ENCODE peak calls at places on chromosome 16, in eight cellular contexts. One of them, this sample, is unnamed.

GRCh38 chr16:31460582-31461002 is 1.3 kb downstream of the ARMC5 start:
- DNase-seq in uterus: no peak
- DNase-seq in sigmoid colon: peak
- DNase-seq in thyroid gland: no peak
- DNase-seq in ovary: no peak
- DNase-seq in HCT116: peak
- DNase-seq in heart left ventricle: no peak
- DNase-seq in body of pancreas: no peak
- DNase-seq in this sample: no peak

GRCh38 chr16:28821874-28822519 is 802 bp upstream of the ATXN2L start:
- DNase-seq in heart left ventricle: no peak
- DNase-seq in sigmoid colon: no peak
- DNase-seq in ovary: no peak
- DNase-seq in thyroid gland: no peak
- DNase-seq in HCT116: no peak
- DNase-seq in body of pancreas: no peak
- DNase-seq in uterus: no peak
- DNase-seq in this sample: no peak

GRCh38 chr16:79165541-79165940 is 435.0 kb downstream of the MAF start:
- DNase-seq in HCT116: no peak
- DNase-seq in heart left ventricle: no peak
- DNase-seq in thyroid gland: peak
- DNase-seq in body of pancreas: no peak
- DNase-seq in ovary: no peak
- DNase-seq in sigmoid colon: no peak
- DNase-seq in uterus: no peak
- DNase-seq in this sample: no peak

GRCh38 chr16:53080345-53081031 is 25.7 kb downstream of the CHD9 start:
- DNase-seq in ovary: peak
- DNase-seq in thyroid gland: peak
- DNase-seq in uterus: peak
- DNase-seq in heart left ventricle: no peak
- DNase-seq in HCT116: no peak
- DNase-seq in sigmoid colon: peak
- DNase-seq in body of pancreas: no peak
- DNase-seq in this sample: peak

GRCh38 chr16:19690196-19690595 is 27.8 kb downstream of the KNOP1 start:
- DNase-seq in ovary: no peak
- DNase-seq in body of pancreas: no peak
- DNase-seq in sigmoid colon: no peak
- DNase-seq in uterus: no peak
- DNase-seq in thyroid gland: no peak
- DNase-seq in heart left ventricle: no peak
- DNase-seq in HCT116: no peak
- DNase-seq in this sample: no peak

GRCh38 chr16:476039-476438 is 50.6 kb downstream of the RAB11FIP3 start:
- DNase-seq in body of pancreas: peak
- DNase-seq in uterus: no peak
- DNase-seq in thyroid gland: no peak
- DNase-seq in heart left ventricle: no peak
- DNase-seq in ovary: no peak
- DNase-seq in sigmoid colon: no peak
- DNase-seq in HCT116: no peak
- DNase-seq in this sample: no peak

GRCh38 chr16:53100131-53100748 is 45.4 kb downstream of the CHD9 start:
- DNase-seq in uterus: no peak
- DNase-seq in thyroid gland: no peak
- DNase-seq in body of pancreas: no peak
- DNase-seq in ovary: no peak
- DNase-seq in HCT116: no peak
- DNase-seq in sigmoid colon: no peak
- DNase-seq in heart left ventricle: no peak
- DNase-seq in this sample: no peak

GRCh38 chr16:53100889-53101288 is 46.1 kb downstream of the CHD9 start:
- DNase-seq in ovary: no peak
- DNase-seq in heart left ventricle: no peak
- DNase-seq in sigmoid colon: no peak
- DNase-seq in body of pancreas: no peak
- DNase-seq in uterus: no peak
- DNase-seq in HCT116: no peak
- DNase-seq in thyroid gland: no peak
- DNase-seq in this sample: no peak

GRCh38 chr16:65570261-65570660 is 448.4 kb upstream of the CDH11 start:
- DNase-seq in heart left ventricle: no peak
- DNase-seq in sigmoid colon: no peak
- DNase-seq in HCT116: no peak
- DNase-seq in thyroid gland: no peak
- DNase-seq in body of pancreas: no peak
- DNase-seq in ovary: no peak
- DNase-seq in uterus: no peak
- DNase-seq in this sample: no peak

GRCh38 chr16:66196770-66197169 is 169.7 kb upstream of the CDH5 start:
- DNase-seq in heart left ventricle: no peak
- DNase-seq in body of pancreas: no peak
- DNase-seq in uterus: no peak
- DNase-seq in HCT116: no peak
- DNase-seq in thyroid gland: no peak
- DNase-seq in sigmoid colon: no peak
- DNase-seq in ovary: no peak
- DNase-seq in this sample: no peak

GRCh38 chr16:6510261-6510660 is 822.4 kb upstream of the RBFOX1 start:
- DNase-seq in body of pancreas: no peak
- DNase-seq in ovary: no peak
- DNase-seq in thyroid gland: no peak
- DNase-seq in HCT116: no peak
- DNase-seq in uterus: no peak
- DNase-seq in sigmoid colon: no peak
- DNase-seq in heart left ventricle: no peak
- DNase-seq in this sample: no peak

GRCh38 chr16:53081032-53081424 is 26.2 kb downstream of the CHD9 start:
- DNase-seq in uterus: no peak
- DNase-seq in thyroid gland: no peak
- DNase-seq in body of pancreas: no peak
- DNase-seq in sigmoid colon: no peak
- DNase-seq in ovary: no peak
- DNase-seq in heart left ventricle: no peak
- DNase-seq in HCT116: no peak
- DNase-seq in this sample: no peak

GRCh38 chr16:17503331-17503730 is 32.6 kb upstream of the XYLT1 start:
- DNase-seq in body of pancreas: no peak
- DNase-seq in HCT116: no peak
- DNase-seq in uterus: no peak
- DNase-seq in sigmoid colon: no peak
- DNase-seq in ovary: no peak
- DNase-seq in thyroid gland: peak
- DNase-seq in heart left ventricle: no peak
- DNase-seq in this sample: no peak

GRCh38 chr16:23392223-23392600 is 60.8 kb downstream of the COG7 start:
- DNase-seq in uterus: no peak
- DNase-seq in heart left ventricle: no peak
- DNase-seq in thyroid gland: no peak
- DNase-seq in HCT116: no peak
- DNase-seq in sigmoid colon: peak
- DNase-seq in body of pancreas: no peak
- DNase-seq in ovary: no peak
- DNase-seq in this sample: no peak

GRCh38 chr16:57747496-57747895 is 11.9 kb downstream of the KATNB1 start:
- DNase-seq in uterus: no peak
- DNase-seq in heart left ventricle: no peak
- DNase-seq in HCT116: no peak
- DNase-seq in thyroid gland: no peak
- DNase-seq in sigmoid colon: no peak
- DNase-seq in body of pancreas: no peak
- DNase-seq in ovary: no peak
- DNase-seq in this sample: no peak

GRCh38 chr16:50251375-50252081 is 14.8 kb upstream of the ADCY7 start:
- DNase-seq in uterus: no peak
- DNase-seq in ovary: peak
- DNase-seq in sigmoid colon: no peak
- DNase-seq in body of pancreas: no peak
- DNase-seq in HCT116: no peak
- DNase-seq in heart left ventricle: peak
- DNase-seq in thyroid gland: peak
- DNase-seq in this sample: no peak

GRCh38 chr16:51542856-51543510 is 391.9 kb upstream of the SALL1 start:
- DNase-seq in heart left ventricle: no peak
- DNase-seq in ovary: no peak
- DNase-seq in uterus: no peak
- DNase-seq in thyroid gland: no peak
- DNase-seq in sigmoid colon: no peak
- DNase-seq in body of pancreas: no peak
- DNase-seq in HCT116: no peak
- DNase-seq in this sample: no peak
- H3K4me3 ChIP-seq in heart left ventricle: no peak
- H3K4me3 ChIP-seq in ovary: no peak
- H3K4me3 ChIP-seq in uterus: no peak
- H3K4me3 ChIP-seq in thyroid gland: no peak
- H3K4me3 ChIP-seq in sigmoid colon: no peak
- H3K4me3 ChIP-seq in body of pancreas: no peak
- H3K4me3 ChIP-seq in HCT116: no peak
- H3K4me3 ChIP-seq in this sample: no peak

GRCh38 chr16:84406006-84406963 is 37.9 kb downstream of the ATP2C2 start:
- DNase-seq in body of pancreas: no peak
- DNase-seq in ovary: no peak
- DNase-seq in uterus: no peak
- DNase-seq in heart left ventricle: no peak
- DNase-seq in HCT116: no peak
- DNase-seq in thyroid gland: no peak
- DNase-seq in sigmoid colon: no peak
- DNase-seq in this sample: no peak
- TF ChIP-seq CTCF in body of pancreas: no peak
- TF ChIP-seq CTCF in ovary: no peak
- TF ChIP-seq CTCF in uterus: no peak
- TF ChIP-seq CTCF in heart left ventricle: no peak
- TF ChIP-seq CTCF in HCT116: no peak
- TF ChIP-seq CTCF in thyroid gland: no peak
- TF ChIP-seq CTCF in sigmoid colon: no peak
- TF ChIP-seq CTCF in this sample: no peak

GRCh38 chr16:1773703-1774455 is 945 bp upstream of the MRPS34 start:
- DNase-seq in HCT116: no peak
- DNase-seq in thyroid gland: no peak
- DNase-seq in body of pancreas: peak
- DNase-seq in heart left ventricle: peak
- DNase-seq in sigmoid colon: no peak
- DNase-seq in uterus: no peak
- DNase-seq in ovary: no peak
- DNase-seq in this sample: peak

GRCh38 chr16:1774456-1774795 is 1.5 kb upstream of the MRPS34 start:
- DNase-seq in body of pancreas: no peak
- DNase-seq in HCT116: no peak
- DNase-seq in uterus: no peak
- DNase-seq in sigmoid colon: no peak
- DNase-seq in heart left ventricle: peak
- DNase-seq in ovary: no peak
- DNase-seq in thyroid gland: no peak
- DNase-seq in this sample: no peak

GRCh38 chr16:1771864-1772361 is 570 bp upstream of the NME3 start:
- DNase-seq in uterus: no peak
- DNase-seq in body of pancreas: no peak
- DNase-seq in ovary: no peak
- DNase-seq in HCT116: no peak
- DNase-seq in heart left ventricle: no peak
- DNase-seq in sigmoid colon: no peak
- DNase-seq in thyroid gland: no peak
- DNase-seq in this sample: no peak

GRCh38 chr16:1772362-1772907 is at the start of gene EME2:
- DNase-seq in uterus: no peak
- DNase-seq in HCT116: no peak
- DNase-seq in sigmoid colon: no peak
- DNase-seq in thyroid gland: peak
- DNase-seq in body of pancreas: no peak
- DNase-seq in heart left ventricle: no peak
- DNase-seq in ovary: no peak
- DNase-seq in this sample: no peak

DNA sequence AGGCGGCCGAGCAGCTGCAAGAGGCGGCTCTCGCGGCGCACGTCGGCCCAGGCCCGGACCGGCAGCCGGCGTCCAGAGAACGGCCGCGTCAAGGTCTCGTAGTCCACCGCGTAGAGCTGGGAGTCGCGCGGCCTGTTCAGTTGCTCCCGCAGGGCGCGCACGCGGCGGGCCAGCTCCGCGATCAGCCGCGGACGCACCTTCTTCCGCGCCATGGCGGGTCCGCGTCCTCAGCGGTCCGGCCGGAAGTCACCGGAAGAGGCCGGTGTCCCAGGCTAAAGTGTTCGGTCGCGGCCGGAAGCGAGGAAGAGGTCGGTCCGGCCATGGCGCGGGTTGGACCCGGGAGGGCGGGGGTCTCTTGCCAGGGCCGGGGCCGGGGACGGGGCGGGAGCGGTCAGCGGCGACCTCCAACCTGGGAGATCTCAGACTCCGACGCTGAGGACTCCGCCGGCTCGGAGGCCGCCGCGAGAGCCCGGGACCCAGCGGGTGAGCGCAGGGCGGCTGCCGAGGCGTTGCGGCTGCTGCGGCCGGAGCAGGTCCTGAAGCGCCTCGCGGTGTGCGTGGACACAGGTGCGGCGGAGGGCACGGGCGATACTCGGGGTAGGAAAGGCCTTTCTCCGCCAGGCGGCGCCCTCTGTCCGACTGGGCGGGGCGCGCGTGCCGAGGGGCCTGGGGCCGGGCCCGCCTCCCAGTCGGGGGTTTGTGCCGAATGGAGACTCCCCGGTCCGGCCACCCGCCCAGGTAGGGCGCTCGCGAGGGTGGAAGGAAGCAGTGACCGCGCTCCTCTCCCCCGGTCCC is at the start of gene MRPS34:
- DNase-seq in sigmoid colon: peak
- DNase-seq in HCT116: peak
- DNase-seq in ovary: peak
- DNase-seq in heart left ventricle: peak
- DNase-seq in body of pancreas: peak
- DNase-seq in thyroid gland: peak
- DNase-seq in uterus: peak
- DNase-seq in this sample: no peak
- TF ChIP-seq POLR2A in sigmoid colon: peak
- TF ChIP-seq POLR2A in HCT116: peak
- TF ChIP-seq POLR2A in ovary: peak
- TF ChIP-seq POLR2A in heart left ventricle: no peak
- TF ChIP-seq POLR2A in body of pancreas: peak
- TF ChIP-seq POLR2A in thyroid gland: peak
- TF ChIP-seq POLR2A in uterus: peak
- TF ChIP-seq POLR2A in this sample: peak

DNA sequence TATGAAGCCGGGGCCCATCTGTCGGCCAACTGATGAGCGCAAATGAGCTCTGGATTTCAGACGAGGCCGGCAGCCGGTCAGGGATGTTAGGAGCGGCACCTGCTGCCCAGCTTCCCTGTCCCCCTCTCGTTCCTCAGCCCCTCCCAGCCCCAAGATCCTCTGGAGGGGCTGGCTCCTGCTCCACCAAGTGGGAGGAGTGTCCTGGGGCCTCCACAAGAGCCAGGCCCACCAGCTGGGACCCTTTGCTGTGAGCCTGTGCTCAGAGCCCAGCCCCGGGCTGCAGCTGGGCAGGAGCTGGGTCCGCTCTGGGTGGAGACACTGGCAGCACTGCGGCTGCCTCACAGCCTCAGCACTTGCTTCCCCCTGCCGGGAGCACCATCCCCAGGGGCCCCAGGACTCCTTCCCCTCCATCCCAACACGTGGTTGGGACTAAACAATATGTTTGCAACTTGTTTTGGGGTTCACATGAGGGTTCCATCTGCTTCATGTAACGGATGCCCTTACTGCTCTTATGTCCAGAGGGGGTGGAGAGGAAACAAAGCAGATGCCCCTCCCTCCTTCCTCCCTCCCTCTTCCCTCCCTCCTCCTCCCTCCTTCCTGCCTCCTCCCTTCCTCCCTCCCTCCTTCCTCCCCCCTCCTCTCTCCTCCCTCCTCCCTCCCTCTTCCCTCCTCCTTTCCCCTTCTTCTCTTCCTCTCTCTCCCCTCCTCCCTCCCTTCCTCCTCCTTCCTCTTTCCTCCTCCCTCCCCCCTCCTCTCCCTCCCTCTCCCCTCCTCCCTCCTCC is 16.2 kb upstream of the CBFA2T3 start:
- DNase-seq in thyroid gland: no peak
- DNase-seq in uterus: no peak
- DNase-seq in sigmoid colon: no peak
- DNase-seq in body of pancreas: no peak
- DNase-seq in HCT116: no peak
- DNase-seq in heart left ventricle: no peak
- DNase-seq in ovary: no peak
- DNase-seq in this sample: no peak
- H3K4me3 ChIP-seq in thyroid gland: no peak
- H3K4me3 ChIP-seq in uterus: no peak
- H3K4me3 ChIP-seq in sigmoid colon: no peak
- H3K4me3 ChIP-seq in body of pancreas: no peak
- H3K4me3 ChIP-seq in HCT116: no peak
- H3K4me3 ChIP-seq in heart left ventricle: no peak
- H3K4me3 ChIP-seq in ovary: no peak
- H3K4me3 ChIP-seq in this sample: no peak

This sample was measured in breast epithelium.